ENCODE peak calls at places on chromosomes 1 and 21, in five cellular contexts. R is naive thymus-derived CD4-positive, alpha-beta T cell; Y is cardiac muscle cell; L is CD4-positive, alpha-beta memory T cell; F is AG04450. P is an unnamed sample.

GRCh38 chr21:41560701-41561158 is 52.8 kb upstream of the TMPRSS2 start:
- DNase-seq in R (no peak), F (no peak), Y (no peak), L (no peak), P (no peak)

GRCh38 chr1:185857447-185857846 is 123.3 kb downstream of the HMCN1 start:
- DNase-seq in F (no peak), L (no peak), Y (no peak), R (no peak), P (no peak)

GRCh38 chr1:159296697-159297375 is 5.3 kb upstream of the FCER1A start:
- DNase-seq in F (no peak), R (no peak), Y (no peak), L (no peak), P (no peak)

GRCh38 chr1:902023-902422 is 21.7 kb upstream of the SAMD11 start:
- DNase-seq in L (no peak), Y (no peak), R (no peak), F (no peak), P (peak; percentile 6)

GRCh38 chr1:15453773-15454172 is 2.8 kb upstream of the CELA2A start:
- DNase-seq in R (no peak), Y (no peak), L (no peak), F (no peak), P (no peak)

GRCh38 chr1:11611928-11612327 is 42.3 kb downstream of the FBXO2 start:
- DNase-seq in L (no peak), Y (no peak), R (no peak), F (no peak), P (no peak)

GRCh38 chr1:22944656-22945055 is 28.0 kb downstream of the LACTBL1 start:
- DNase-seq in Y (no peak), F (no peak), L (no peak), R (no peak), P (no peak)

GRCh38 chr1:25068829-25069228 is 138.8 kb upstream of the RUNX3 start:
- DNase-seq in R (no peak), L (no peak), F (no peak), Y (no peak), P (no peak)

GRCh38 chr21:29072873-29073221 is 601 bp downstream of the CCT8 start:
- DNase-seq in F (no peak), Y (peak; percentile 44), R (no peak), L (no peak), P (no peak)

GRCh38 chr1:24720152-24720551 is 25.1 kb upstream of the CLIC4 start:
- DNase-seq in F (no peak), Y (peak; percentile 97), R (no peak), L (no peak), P (peak; percentile 93)

GRCh38 chr1:26156285-26157038 is 2.4 kb upstream of the FAM110D start:
- DNase-seq in Y (no peak), R (peak; percentile 15), F (no peak), L (no peak), P (no peak)

GRCh38 chr1:167987174-167987573 is 50.3 kb upstream of the MPC2 start:
- DNase-seq in R (no peak), Y (no peak), L (no peak), F (no peak), P (no peak)

GRCh38 chr1:224684920-224685547 is 68.9 kb downstream of the CNIH3 start:
- DNase-seq in Y (no peak), F (no peak), L (no peak), R (no peak), P (no peak)

GRCh38 chr1:246631426-246631825 is 65.2 kb downstream of the CNST start:
- DNase-seq in L (no peak), Y (no peak), F (no peak), R (no peak), P (no peak)

GRCh38 chr21:29613021-29613420 is 314.3 kb downstream of the BACH1 start:
- DNase-seq in Y (peak; percentile 5), F (no peak), R (no peak), L (no peak), P (no peak)

GRCh38 chr1:45721207-45721606 is 29.2 kb downstream of the IPP start:
- DNase-seq in R (no peak), F (peak; percentile 26), L (no peak), Y (peak; percentile 33), P (no peak)

GRCh38 chr21:15494481-15494880 is 235.3 kb upstream of the USP25 start:
- DNase-seq in Y (no peak), F (no peak), R (no peak), L (no peak), P (no peak)

GRCh38 chr1:231070758-231071443 is 30.8 kb upstream of the FAM89A start:
- DNase-seq in R (no peak), F (no peak), L (no peak), Y (no peak), P (no peak)

GRCh38 chr1:904271-904950 is 19.3 kb upstream of the SAMD11 start:
- DNase-seq in L (peak; percentile 88), Y (peak; percentile 92), R (peak; percentile 91), F (no peak), P (peak; percentile 89)

GRCh38 chr1:47585141-47585902 is 147.5 kb downstream of the FOXD2 start:
- DNase-seq in F (no peak), L (no peak), Y (no peak), R (no peak), P (no peak)

GRCh38 chr1:34681481-34682451 is 73.1 kb upstream of the GJB5 start:
- DNase-seq in Y (peak; percentile 48), L (peak; percentile 6), R (peak; percentile 5), F (peak; percentile 4), P (no peak)

GRCh38 chr1:62693123-62693522 is 4.9 kb upstream of the DOCK7 start:
- DNase-seq in R (no peak), Y (no peak), L (no peak), F (no peak), P (no peak)

GRCh38 chr1:38958967-38959366 is 17.3 kb upstream of the RHBDL2 start:
- DNase-seq in F (no peak), Y (peak; percentile 55), R (no peak), L (no peak), P (no peak)

GRCh38 chr1:38964140-38964548 is 22.5 kb upstream of the RHBDL2 start:
- DNase-seq in F (no peak), L (peak; percentile 5), R (peak; percentile 15), Y (no peak), P (no peak)

GRCh38 chr1:38962560-38962959 is 20.9 kb upstream of the RHBDL2 start:
- DNase-seq in Y (peak; percentile 32), F (no peak), L (no peak), R (no peak), P (no peak)

DNA sequence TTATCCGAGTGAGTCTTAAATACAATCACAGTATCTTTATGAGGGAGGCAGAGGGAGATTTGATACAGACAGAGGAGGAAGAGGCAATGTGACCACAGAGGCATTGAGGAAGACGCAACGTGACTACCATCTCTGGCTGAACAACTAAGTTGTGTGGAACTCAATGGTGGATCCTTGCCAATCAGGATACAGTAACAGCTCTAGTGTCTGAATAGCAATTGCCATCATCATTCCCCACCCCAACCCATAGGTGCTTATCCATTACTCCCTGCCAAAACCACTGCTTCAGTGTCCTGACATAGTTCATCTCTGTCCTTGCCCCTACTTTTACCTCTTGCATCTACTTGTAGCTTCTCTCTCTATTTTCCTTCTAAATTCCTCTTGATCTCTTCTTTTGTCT is 20.5 kb upstream of the RHBDL2 start:
- DNase-seq in R (no peak), Y (peak; percentile 59), L (no peak), F (no peak), P (no peak)
- H3K27ac ChIP-seq in R (no peak overlapping the region), Y (no peak overlapping the region), L (no peak overlapping the region), F (no peak overlapping the region), P (no peak overlapping the region)

GRCh38 chr1:66559517-66559916 is 25.6 kb downstream of the SGIP1 start:
- DNase-seq in F (no peak), L (no peak), R (no peak), Y (no peak), P (no peak)
- H3K4me3 ChIP-seq in F (no peak overlapping the region), L (no peak overlapping the region), R (no peak overlapping the region), Y (no peak overlapping the region), P (no peak overlapping the region)

GRCh38 chr1:59315529-59316433 is 18.9 kb downstream of the FGGY start:
- DNase-seq in L (no peak), F (no peak), R (no peak), Y (no peak), P (no peak)
- H3K27ac ChIP-seq in L (no peak overlapping the region), F (no peak overlapping the region), R (no peak overlapping the region), Y (no peak overlapping the region), P (peak overlapping the region; percentile 57)

GRCh38 chr1:31784356-31785019 is 20.3 kb upstream of the ADGRB2 start:
- DNase-seq in R (no peak), Y (no peak), F (no peak), L (no peak), P (no peak)

GRCh38 chr1:31782066-31782762 is 18.1 kb upstream of the ADGRB2 start:
- DNase-seq in Y (no peak), R (no peak), F (no peak), L (no peak), P (no peak)

GRCh38 chr1:31783846-31784245 is 19.7 kb upstream of the ADGRB2 start:
- DNase-seq in F (no peak), L (no peak), Y (no peak), R (no peak), P (no peak)

GRCh38 chr1:31781138-31782065 is 17.3 kb upstream of the ADGRB2 start:
- DNase-seq in R (no peak), F (no peak), L (no peak), Y (peak; percentile 49), P (no peak)

DNA sequence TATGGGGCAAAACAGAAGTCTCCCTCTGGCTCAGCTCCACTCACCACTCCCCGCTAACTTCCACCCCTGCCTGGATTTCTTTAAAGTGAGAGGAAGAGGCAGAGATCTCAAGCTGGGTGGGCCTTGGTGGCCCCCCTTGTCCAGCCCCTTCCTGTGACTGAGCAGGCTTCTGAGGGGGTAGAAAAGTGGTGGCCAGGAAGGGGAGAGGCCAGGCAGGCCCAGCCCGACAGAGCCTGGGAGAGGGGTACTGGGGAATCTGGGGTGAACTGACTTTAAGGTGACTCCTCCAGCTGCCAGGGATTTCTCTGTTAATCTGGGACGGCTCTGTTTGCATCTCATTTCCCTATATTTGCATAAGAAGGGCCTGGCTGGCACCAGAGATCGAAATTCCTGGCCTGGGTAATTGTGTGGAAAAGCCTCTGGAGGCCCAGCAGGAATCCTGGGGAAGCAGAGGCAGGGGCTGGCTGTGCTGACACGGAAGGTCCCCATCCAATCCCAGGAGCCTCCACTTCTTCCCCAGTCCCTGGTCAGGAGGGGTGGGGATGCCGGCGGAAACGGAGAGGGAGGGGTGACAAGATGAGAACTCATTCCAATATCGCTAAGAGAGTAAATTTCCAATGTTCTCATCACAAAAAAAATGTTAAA is 18.7 kb upstream of the ADGRB2 start:
- DNase-seq in L (no peak), F (no peak), R (no peak), Y (no peak), P (no peak)
- H3K4me3 ChIP-seq in L (no peak overlapping the region), F (no peak overlapping the region), R (no peak overlapping the region), Y (no peak overlapping the region), P (no peak overlapping the region)

DNA sequence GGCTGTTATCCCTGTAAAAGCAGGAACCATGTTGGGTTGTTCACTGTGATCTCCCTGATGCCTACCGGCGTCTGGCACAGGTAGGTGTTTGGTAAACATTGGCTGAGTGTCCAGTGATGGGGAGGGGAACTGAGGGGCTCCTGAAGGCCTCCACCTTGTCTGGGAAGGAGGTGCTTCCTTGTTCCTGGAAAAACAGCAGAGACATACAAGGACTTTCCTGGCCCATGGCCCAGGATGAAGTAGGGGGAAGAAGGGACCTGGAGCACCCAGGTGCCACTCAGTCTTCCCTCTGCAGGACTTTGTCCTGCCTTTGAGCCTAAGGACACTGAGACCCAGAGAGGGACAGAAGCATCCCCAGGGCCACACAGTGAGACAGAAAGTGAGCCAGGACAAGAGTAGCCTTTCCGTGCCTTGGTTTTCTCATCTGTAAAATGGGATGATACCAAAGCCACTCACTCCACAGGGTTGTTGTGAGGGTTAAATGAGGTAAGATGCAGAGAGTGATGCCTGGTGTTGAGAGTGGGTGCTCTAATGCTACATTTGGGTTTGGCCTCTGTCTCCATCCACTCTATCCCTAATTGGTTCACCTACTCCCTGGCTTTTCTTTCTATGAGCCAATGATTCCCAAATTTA is 6.1 kb upstream of the HEYL start:
- DNase-seq in R (no peak), Y (no peak), L (no peak), F (no peak), P (no peak)
- H3K27ac ChIP-seq in R (no peak overlapping the region), Y (no peak overlapping the region), L (no peak overlapping the region), F (no peak overlapping the region), P (peak overlapping the region; percentile 96)

P was measured in ascending aorta.